ENCODE peak calls at places on chromosome 9, in four cellular contexts. V, M, E and Z are unnamed samples. For H3K27me3, the result is how much of the 10 kb centered on the place peaks cover.

GRCh38 chr9:92245005-92245797 is 48.3 kb downstream of the IARS1 start:
- DNase-seq in E (no peak), V (no peak), M (no peak), Z (no peak)

GRCh38 chr9:93569775-93570174 is 6.6 kb upstream of the PHF2 start:
- DNase-seq in V (no peak), M (no peak), E (no peak), Z (no peak)

GRCh38 chr9:87259543-87259942 is 238.1 kb upstream of the DAPK1 start:
- DNase-seq in V (no peak), E (no peak), M (peak), Z (no peak)

GRCh38 chr9:9170735-9171134 is 1371.2 kb upstream of the DMAC1 start:
- DNase-seq in M (no peak), E (no peak), V (no peak), Z (no peak)

GRCh38 chr9:36146666-36147065 is 10.1 kb downstream of the GLIPR2 start:
- DNase-seq in V (no peak), E (no peak), M (no peak), Z (no peak)

GRCh38 chr9:127700140-127700539 is 6.6 kb upstream of the CFAP157 start:
- DNase-seq in M (no peak), V (no peak), E (no peak), Z (no peak)

GRCh38 chr9:127877566-127877998 is at the start of gene AK1:
- DNase-seq in V (no peak), M (no peak), E (peak), Z (peak)

GRCh38 chr9:138112791-138113600 is 235.4 kb downstream of the CACNA1B start:
- DNase-seq in E (no peak), M (no peak), V (no peak), Z (peak)

GRCh38 chr9:111857555-111858211 is 38.9 kb upstream of the UGCG start:
- DNase-seq in M (no peak), V (no peak), E (no peak), Z (no peak)

GRCh38 chr9:16245756-16246440 is 624.6 kb downstream of the BNC2 start:
- DNase-seq in V (no peak), M (no peak), E (no peak), Z (no peak)

GRCh38 chr9:87063246-87063645 is 115.9 kb upstream of the GAS1 start:
- DNase-seq in M (no peak), E (no peak), V (no peak), Z (no peak)

GRCh38 chr9:105405514-105406131 is 42.2 kb upstream of the FSD1L start:
- DNase-seq in E (no peak), M (peak), V (no peak), Z (no peak)

GRCh38 chr9:122168356-122168755 is 8.6 kb downstream of the MORN5 start:
- DNase-seq in M (no peak), E (no peak), V (no peak), Z (no peak)

GRCh38 chr9:35729700-35730485 is 2.1 kb downstream of the TLN1 start:
- DNase-seq in M (no peak), E (peak), V (peak), Z (peak)

GRCh38 chr9:131475111-131475955 is 27.4 kb upstream of the POMT1 start:
- DNase-seq in M (no peak), V (no peak), E (no peak), Z (no peak)

GRCh38 chr9:115923410-115923809 is 230.2 kb upstream of the PAPPA start:
- DNase-seq in E (no peak), M (no peak), V (no peak), Z (no peak)

GRCh38 chr9:107141967-107142366 is 141.1 kb upstream of the RAD23B start:
- DNase-seq in V (no peak), E (no peak), M (no peak), Z (peak)

GRCh38 chr9:128882677-128883590 is 1.0 kb downstream of the LRRC8A start:
- DNase-seq in M (no peak), E (peak), V (peak), Z (no peak)

GRCh38 chr9:127805620-127806019 is 2.9 kb downstream of the FPGS start:
- DNase-seq in V (peak), M (no peak), E (peak), Z (peak)

GRCh38 chr9:95773061-95773433 is 102.4 kb upstream of the ERCC6L2 start:
- DNase-seq in V (no peak), E (no peak), M (no peak), Z (no peak)

GRCh38 chr9:126506361-126507317 is 107.1 kb upstream of the LMX1B start:
- DNase-seq in M (no peak), E (no peak), V (no peak), Z (no peak)

GRCh38 chr9:90368241-90368640 is 274.4 kb downstream of the DIRAS2 start:
- DNase-seq in M (no peak), E (no peak), V (no peak), Z (no peak)

GRCh38 chr9:92992549-92992948 is 45.2 kb downstream of the FGD3 start:
- DNase-seq in E (no peak), V (no peak), M (no peak), Z (peak)

GRCh38 chr9:32844259-32844658 is 60.9 kb downstream of the TMEM215 start:
- DNase-seq in V (no peak), E (no peak), M (no peak), Z (no peak)
- H3K27me3 ChIP-seq in V (under half), E (under half), M (under half), Z (under half)

GRCh38 chr9:33446507-33447403 is 638 bp downstream of the AQP3 start:
- DNase-seq in V (peak), E (peak), M (peak), Z (no peak)
- TF ChIP-seq JUNB in V (no peak), E (no peak), M (peak), Z (no peak)

DNA sequence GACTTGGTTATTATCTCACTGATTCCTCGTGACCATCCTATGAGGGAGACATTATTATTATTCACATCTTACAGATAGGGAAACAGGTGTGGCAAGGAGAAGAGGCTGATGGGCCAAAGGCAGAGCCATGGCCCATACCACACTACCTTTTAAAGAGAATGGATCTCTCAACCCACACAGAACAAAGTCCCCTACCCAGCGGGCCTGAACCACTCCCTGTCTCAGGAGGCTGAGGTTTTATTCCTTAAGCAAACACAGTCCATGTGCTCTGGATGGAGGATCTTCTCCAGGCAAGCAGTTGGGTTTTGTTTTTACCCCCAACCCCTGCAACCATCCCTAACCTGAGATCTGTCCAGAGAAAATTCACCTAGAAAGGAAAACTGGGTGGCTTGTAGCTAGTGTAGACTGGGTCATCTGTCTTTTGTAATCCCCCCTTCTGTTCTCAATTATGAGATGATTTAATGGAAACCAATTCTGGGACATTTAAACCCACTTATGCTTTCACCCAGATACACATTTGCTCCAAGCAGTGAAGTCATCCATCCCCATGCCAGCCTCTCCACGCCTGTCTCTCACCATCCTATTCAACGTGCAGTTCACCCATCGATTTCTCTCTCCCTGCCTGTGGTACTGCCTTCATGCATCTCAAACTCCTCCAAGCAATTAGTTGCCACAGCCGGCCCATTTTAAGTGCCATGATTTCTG is 2.0 kb downstream of the PHF19 start:
- DNase-seq in V (no peak), M (no peak), E (no peak), Z (no peak)
- H3K27ac ChIP-seq in V (peak), M (peak), E (peak), Z (peak)

GRCh38 chr9:124000161-124000783 is 11.3 kb upstream of the LHX2 start:
- DNase-seq in E (no peak), V (no peak), M (no peak), Z (peak)

GRCh38 chr9:124003636-124004349 is 7.8 kb upstream of the LHX2 start:
- DNase-seq in M (no peak), V (no peak), E (no peak), Z (no peak)

GRCh38 chr9:124001445-124001799 is 10.1 kb upstream of the LHX2 start:
- DNase-seq in M (no peak), V (no peak), E (no peak), Z (no peak)

GRCh38 chr9:124000784-124001444 is 10.7 kb upstream of the LHX2 start:
- DNase-seq in V (no peak), E (no peak), M (no peak), Z (peak)

DNA sequence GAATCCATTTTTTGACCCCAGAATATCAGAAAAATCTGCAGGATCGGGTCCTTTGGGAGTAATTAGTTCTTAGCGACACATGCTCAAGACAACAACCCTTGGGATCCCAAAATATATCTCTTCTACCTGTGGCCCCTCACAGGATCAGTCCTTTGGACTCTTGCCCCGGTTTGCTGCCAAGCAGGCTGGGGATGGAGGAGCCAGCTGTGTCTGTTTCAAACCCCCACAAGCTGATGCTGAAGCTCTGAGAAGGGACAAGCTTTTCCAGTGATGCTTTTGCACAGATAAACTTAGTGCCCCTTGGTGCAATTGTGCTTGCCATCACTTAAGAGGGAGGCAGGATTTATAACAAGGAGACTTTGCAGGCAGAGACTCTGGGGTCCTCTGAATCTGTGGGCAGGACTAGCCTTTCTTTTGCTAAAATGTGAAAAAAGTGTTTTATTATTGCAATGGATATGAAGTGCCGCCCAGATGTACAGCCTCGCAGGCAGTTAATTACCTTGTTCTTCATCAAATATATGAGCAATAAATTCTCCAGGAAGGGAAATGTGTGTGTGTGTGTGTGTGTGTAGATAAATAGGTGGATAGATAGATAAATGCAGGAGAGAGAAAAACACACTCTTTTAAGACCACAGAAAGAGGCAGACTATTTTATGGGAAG is 9.6 kb upstream of the LHX2 start:
- DNase-seq in V (no peak), M (no peak), E (no peak), Z (no peak)
- H3K27me3 ChIP-seq in V (under half), M (under half), E (half or more), Z (half or more)

GRCh38 chr9:78781681-78782080 is 484.8 kb downstream of the PSAT1 start:
- DNase-seq in V (no peak), M (no peak), E (no peak), Z (no peak)
- TF ChIP-seq JUNB in V (no peak), M (no peak), E (no peak), Z (no peak)

DNA sequence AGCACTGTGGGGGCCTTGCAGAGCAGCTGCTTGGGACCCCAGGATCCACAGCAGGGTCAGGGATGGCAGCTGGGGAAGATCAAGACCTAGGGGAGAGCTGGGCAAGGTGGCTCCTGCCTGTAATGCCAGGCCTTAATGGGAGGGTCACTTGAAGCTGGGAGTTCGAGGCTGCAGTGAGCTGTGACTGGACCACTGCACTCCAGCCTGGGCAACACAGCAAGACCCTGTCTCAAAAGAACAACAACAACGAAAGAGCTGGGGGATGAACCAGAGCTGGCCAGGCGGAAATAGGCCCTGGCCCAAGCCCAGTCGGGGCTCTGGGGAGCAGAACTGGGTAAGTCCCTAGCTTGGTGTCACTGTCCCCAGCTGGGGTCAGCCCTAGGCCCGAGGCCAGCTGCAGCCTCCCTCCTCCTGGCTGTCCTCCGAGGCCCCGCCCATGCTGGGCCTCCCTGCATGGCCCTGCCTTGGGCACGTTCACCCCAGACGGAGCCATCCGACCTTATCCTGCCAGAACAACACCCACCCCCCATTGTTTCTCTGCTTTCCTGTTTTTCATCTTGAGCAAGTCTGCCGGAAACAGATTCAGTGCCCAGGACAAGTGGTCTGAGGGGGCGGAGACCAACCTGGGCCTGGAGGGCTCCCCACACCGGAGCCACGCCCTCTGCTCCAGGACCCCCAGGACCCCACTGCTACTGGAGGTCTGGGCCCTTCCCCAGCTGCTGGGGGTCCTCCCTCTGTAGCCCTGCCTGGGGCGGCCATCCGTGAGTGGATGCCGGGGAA is 1.9 kb downstream of the DIPK1B start:
- DNase-seq in E (no peak), V (no peak), M (no peak), Z (no peak)
- H3K27ac ChIP-seq in E (no peak), V (no peak), M (no peak), Z (no peak)

GRCh38 chr9:132572921-132573320 is 9.5 kb upstream of the BARHL1 start:
- DNase-seq in V (no peak), E (peak), M (no peak), Z (peak)
- H3K27me3 ChIP-seq in V (under half), E (under half), M (under half), Z (under half)

DNA sequence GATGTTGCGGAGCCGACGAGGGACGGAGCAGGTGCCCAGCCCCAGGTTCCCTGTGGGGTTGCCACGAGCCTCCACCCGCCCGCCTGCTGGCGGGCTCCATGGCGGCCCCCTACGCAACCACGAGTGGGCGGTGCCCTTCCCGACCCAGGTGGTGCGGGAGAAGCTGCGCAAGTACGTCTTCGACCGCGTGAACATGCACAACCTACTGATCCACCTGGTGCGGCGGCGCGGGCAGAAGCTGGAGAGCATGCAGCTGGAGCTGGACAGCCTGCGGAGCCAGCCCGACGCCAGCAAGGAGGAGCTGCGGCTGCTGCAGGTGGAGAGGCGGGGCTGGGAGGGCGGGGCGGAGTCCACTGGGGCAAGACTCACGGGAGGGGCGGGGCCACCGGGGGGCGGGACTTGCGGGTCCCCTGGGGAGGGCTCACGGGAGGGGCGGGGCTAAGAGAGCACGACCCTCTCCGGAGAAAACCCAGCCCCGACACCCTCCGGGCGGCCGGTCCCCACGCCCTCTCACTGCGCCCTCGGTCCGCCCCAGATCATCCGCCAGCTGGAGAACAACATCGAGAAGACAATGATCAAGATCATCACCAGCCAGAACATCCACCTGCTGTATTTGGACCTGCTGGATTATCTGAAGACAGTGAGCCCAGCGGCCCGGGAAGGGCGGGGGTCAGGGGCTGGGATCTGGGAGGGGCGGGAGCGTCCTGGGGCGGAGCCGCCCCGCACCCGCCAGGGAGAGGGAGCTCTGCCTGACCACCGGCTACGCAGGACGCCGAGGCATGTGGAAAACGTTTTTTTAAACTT is 3.9 kb downstream of the CCDC183 start:
- DNase-seq in V (peak), M (no peak), E (peak), Z (peak)
- TF ChIP-seq JUNB in V (no peak), M (no peak), E (no peak), Z (no peak)

GRCh38 chr9:19807182-19807892 is 18.5 kb upstream of the SLC24A2 start:
- DNase-seq in V (no peak), M (no peak), E (no peak), Z (peak)
- H3K27ac ChIP-seq in V (no peak), M (no peak), E (no peak), Z (peak)